ENCODE peak calls at places on chromosomes 16 and 17, in six cellular contexts. F, A, X, R, I and J are unnamed samples.

GRCh38 chr16:68800257-68800875 is 43.0 kb upstream of the TANGO6 start:
- DNase-seq in A (peak; percentile 82), R (peak; percentile 62), I (peak; percentile 55), F (peak; percentile 77), X (peak; percentile 66), J (peak; percentile 50)

GRCh38 chr16:26344976-26345375 is 653.2 kb downstream of the HS3ST4 start:
- DNase-seq in X (no peak), F (no peak), A (no peak), R (no peak), I (no peak), J (no peak)

GRCh38 chr17:68771867-68772515 is 170.8 kb upstream of the FAM20A start:
- DNase-seq in R (peak; percentile 23), F (peak; percentile 71), X (no peak), I (no peak), A (no peak), J (no peak)

GRCh38 chr17:75684249-75684648 is 17.1 kb downstream of the SAP30BP start:
- DNase-seq in F (no peak), R (no peak), I (no peak), A (no peak), X (no peak), J (no peak)

GRCh38 chr17:48547839-48548686 is 3.2 kb upstream of the HOXB2 start:
- DNase-seq in A (no peak), F (no peak), I (no peak), R (peak; percentile 60), X (no peak), J (no peak)

GRCh38 chr16:10578474-10579316 is 1.7 kb downstream of the EMP2 start:
- DNase-seq in F (peak; percentile 74), R (no peak), I (no peak), X (no peak), A (no peak), J (no peak)

GRCh38 chr17:3003401-3004149 is 59.8 kb downstream of the OR1D5 start:
- DNase-seq in F (no peak), X (peak; percentile 32), R (no peak), I (peak; percentile 58), A (no peak), J (peak; percentile 51)

GRCh38 chr16:24035127-24035842 is 199.5 kb downstream of the PRKCB start:
- DNase-seq in R (peak; percentile 70), A (no peak), F (no peak), X (no peak), I (no peak), J (peak; percentile 29)

GRCh38 chr17:39082482-39082881 is 69.0 kb downstream of the PLXDC1 start:
- DNase-seq in F (no peak), R (no peak), I (no peak), A (no peak), X (no peak), J (no peak)

GRCh38 chr17:65557349-65558310 is 3.8 kb downstream of the AXIN2 start:
- DNase-seq in R (no peak), A (no peak), I (no peak), X (no peak), F (peak; percentile 99), J (no peak)

GRCh38 chr17:51397361-51398127 is 137.2 kb downstream of the UTP18 start:
- DNase-seq in X (no peak), F (no peak), A (no peak), I (no peak), R (no peak), J (no peak)

GRCh38 chr17:32869345-32870026 is 7.4 kb downstream of the MYO1D start:
- DNase-seq in R (no peak), A (no peak), X (no peak), I (no peak), F (no peak), J (no peak)

GRCh38 chr16:10594312-10594950 is 14.0 kb upstream of the EMP2 start:
- DNase-seq in X (no peak), R (no peak), A (no peak), F (no peak), I (no peak), J (no peak)

GRCh38 chr16:20396846-20397467 is 7.6 kb downstream of the PDILT start:
- DNase-seq in A (no peak), R (no peak), I (no peak), F (no peak), X (no peak), J (no peak)

GRCh38 chr16:3009568-3010390 is 2.9 kb upstream of the CLDN9 start:
- DNase-seq in R (no peak), I (no peak), F (no peak), X (no peak), A (peak; percentile 88), J (no peak)

GRCh38 chr17:30824002-30824355 is 513 bp downstream of the CRLF3 start:
- DNase-seq in X (no peak), F (no peak), A (no peak), I (no peak), R (peak; percentile 37), J (no peak)

GRCh38 chr16:58459344-58460218 is 40.4 kb upstream of the NDRG4 start:
- DNase-seq in A (no peak), R (no peak), I (no peak), X (no peak), F (peak; percentile 62), J (no peak)

GRCh38 chr16:132120-132519 is 6.4 kb downstream of the NPRL3 start:
- DNase-seq in R (no peak), X (no peak), F (no peak), I (no peak), A (no peak), J (no peak)

GRCh38 chr16:19678804-19679203 is 39.2 kb downstream of the KNOP1 start:
- DNase-seq in F (no peak), X (no peak), R (no peak), I (no peak), A (no peak), J (no peak)

GRCh38 chr16:53457670-53458069 is 23.4 kb downstream of the RBL2 start:
- DNase-seq in I (peak; percentile 34), A (no peak), X (peak; percentile 92), F (no peak), R (no peak), J (peak; percentile 29)

GRCh38 chr16:23712976-23713375 is at the start of gene ERN2:
- DNase-seq in R (peak; percentile 50), X (no peak), A (peak; percentile 82), F (no peak), I (no peak), J (no peak)

GRCh38 chr16:9438991-9439390 is 347.5 kb downstream of the HAPSTR1 start:
- DNase-seq in A (no peak), X (no peak), F (no peak), I (no peak), R (no peak), J (no peak)

GRCh38 chr17:5770556-5771270 is 186.4 kb upstream of the NLRP1 start:
- DNase-seq in X (no peak), A (peak; percentile 56), R (no peak), I (no peak), F (no peak), J (no peak)

GRCh38 chr17:66625321-66625767 is 209.6 kb upstream of the CACNG5 start:
- DNase-seq in R (no peak), A (no peak), F (peak; percentile 41), I (no peak), X (no peak), J (no peak)

GRCh38 chr17:19590912-19591551 is 57.4 kb downstream of the SLC47A1 start:
- DNase-seq in I (no peak), R (no peak), A (no peak), X (no peak), F (peak; percentile 10), J (no peak)

GRCh38 chr17:66171692-66172091 is 20.2 kb downstream of the CEP112 start:
- DNase-seq in I (no peak), R (no peak), F (no peak), A (no peak), X (no peak), J (no peak)

GRCh38 chr16:89037261-89038152 is 56.1 kb upstream of the ACSF3 start:
- DNase-seq in A (peak; percentile 87), R (peak; percentile 81), X (no peak), F (no peak), I (no peak), J (no peak)

GRCh38 chr17:78840530-78840779 is 159 bp downstream of the USP36 start:
- DNase-seq in X (no peak), I (no peak), A (no peak), F (no peak), R (no peak), J (no peak)
- TF ChIP-seq POLR2A in X (no peak), I (no peak), A (peak; percentile 86), F (no peak), R (no peak), J (no peak)

GRCh38 chr16:49932943-49933342 is 77.0 kb upstream of the ZNF423 start:
- DNase-seq in F (no peak), X (no peak), A (no peak), R (no peak), I (no peak), J (no peak)

GRCh38 chr16:49936791-49937190 is 80.9 kb upstream of the ZNF423 start:
- DNase-seq in F (no peak), I (no peak), A (no peak), R (no peak), X (no peak), J (no peak)

GRCh38 chr16:49931931-49932330 is 76.0 kb upstream of the ZNF423 start:
- DNase-seq in R (no peak), A (no peak), X (no peak), F (no peak), I (no peak), J (no peak)

GRCh38 chr16:49932449-49932848 is 76.5 kb upstream of the ZNF423 start:
- DNase-seq in R (no peak), A (no peak), X (no peak), I (no peak), F (no peak), J (no peak)

GRCh38 chr16:49934557-49935260 is 78.8 kb upstream of the ZNF423 start:
- DNase-seq in I (no peak), X (no peak), F (peak; percentile 39), R (no peak), A (no peak), J (no peak)
- TF ChIP-seq TAF1 in I (no peak), X (no peak), F (no peak), R (no peak), A (no peak), J (no peak)

GRCh38 chr17:7306911-7307685 is at the start of gene EIF5A:
- DNase-seq in R (peak; percentile 91), X (peak; percentile 100), A (peak; percentile 99), F (peak; percentile 100), I (peak; percentile 90), J (peak; percentile 95)

GRCh38 chr17:7311110-7311698 is 3.8 kb downstream of the EIF5A start:
- DNase-seq in A (no peak), F (no peak), I (no peak), R (no peak), X (no peak), J (no peak)

GRCh38 chr17:7307686-7308624 is 527 bp downstream of the EIF5A start:
- DNase-seq in R (peak; percentile 63), A (peak; percentile 72), I (no peak), X (no peak), F (no peak), J (no peak)

GRCh38 chr17:7309628-7310027 is 2.2 kb downstream of the EIF5A start:
- DNase-seq in A (no peak), X (no peak), R (no peak), I (no peak), F (no peak), J (no peak)

GRCh38 chr17:7308625-7309433 is 1.4 kb downstream of the EIF5A start:
- DNase-seq in X (peak; percentile 67), A (peak; percentile 75), R (peak; percentile 42), F (peak; percentile 79), I (no peak), J (peak; percentile 67)
- TF ChIP-seq POLR2A in X (peak; percentile 51), A (peak; percentile 50), R (peak; percentile 92), F (peak; percentile 37), I (peak; percentile 76), J (peak; percentile 72)

GRCh38 chr16:1461146-1461545 is 13.7 kb downstream of the CLCN7 start:
- DNase-seq in I (no peak), F (no peak), R (no peak), A (no peak), X (no peak), J (no peak)
- TF ChIP-seq TAF1 in I (no peak), F (no peak), R (no peak), A (no peak), X (no peak), J (no peak)